ENCODE peak calls at places on chromosomes 6 and 20, in ten cellular contexts. R, S, N, D, M, W, Y, L, I and U are unnamed samples.

GRCh38 chr6:157099912-157100593 is 223.3 kb downstream of the TMEM242 start:
- DNase-seq in M (no peak), W (no peak), I (no peak), Y (no peak), R (no peak), L (no peak), S (no peak), N (no peak), D (no peak), U (no peak)

GRCh38 chr20:53319200-53319599 is 274.4 kb downstream of the ZNF217 start:
- DNase-seq in W (no peak), Y (no peak), D (no peak), N (no peak), I (no peak), R (no peak), S (no peak), L (no peak), M (no peak), U (no peak)

GRCh38 chr6:28425942-28426541 is 17.2 kb downstream of the ZSCAN23 start:
- DNase-seq in M (no peak), L (no peak), D (no peak), W (no peak), S (no peak), R (no peak), Y (no peak), I (no peak), N (no peak), U (no peak)

GRCh38 chr20:4099905-4100675 is 84.7 kb upstream of the RNF24 start:
- DNase-seq in S (no peak), D (no peak), R (no peak), L (no peak), I (no peak), N (no peak), Y (no peak), W (no peak), M (no peak), U (no peak)

GRCh38 chr20:7152071-7152470 is 384.6 kb downstream of the BMP2 start:
- DNase-seq in M (no peak), S (no peak), N (no peak), Y (no peak), D (no peak), L (no peak), R (no peak), W (no peak), I (no peak), U (no peak)

GRCh38 chr6:163738725-163739124 is 324.2 kb downstream of the QKI start:
- DNase-seq in L (no peak), R (no peak), Y (no peak), M (no peak), D (no peak), I (no peak), W (no peak), S (no peak), N (no peak), U (no peak)

GRCh38 chr20:43603124-43603523 is 12.4 kb downstream of the IFT52 start:
- DNase-seq in L (no peak), M (no peak), S (no peak), Y (no peak), D (no peak), R (no peak), W (no peak), N (no peak), I (no peak), U (no peak)

GRCh38 chr20:62735331-62735821 is 26.7 kb downstream of the NTSR1 start:
- DNase-seq in N (no peak), W (no peak), R (no peak), Y (no peak), M (no peak), L (no peak), D (no peak), S (no peak), I (no peak), U (no peak)

GRCh38 chr6:70852667-70853246 is 104.1 kb downstream of the B3GAT2 start:
- DNase-seq in M (no peak), W (no peak), N (no peak), D (no peak), L (no peak), S (no peak), Y (no peak), I (no peak), R (no peak), U (no peak)

GRCh38 chr6:139194740-139195139 is 59.9 kb downstream of the HECA start:
- DNase-seq in R (no peak), I (no peak), M (no peak), Y (no peak), L (no peak), W (no peak), N (no peak), D (no peak), S (no peak), U (no peak)

GRCh38 chr6:165963750-165964149 is 203.9 kb downstream of the TBXT start:
- DNase-seq in I (no peak), S (no peak), D (no peak), L (no peak), M (no peak), Y (no peak), W (no peak), R (no peak), N (no peak), U (no peak)

GRCh38 chr20:53064935-53065334 is 92.8 kb downstream of the TSHZ2 start:
- DNase-seq in Y (no peak), S (no peak), R (no peak), W (no peak), N (no peak), I (no peak), L (no peak), D (no peak), M (no peak), U (no peak)

GRCh38 chr6:149284904-149285303 is 32.6 kb upstream of the TAB2 start:
- DNase-seq in R (no peak), I (no peak), M (no peak), N (no peak), S (no peak), L (no peak), D (no peak), Y (no peak), W (no peak), U (no peak)

GRCh38 chr20:31605902-31606677 is 1.0 kb downstream of the ID1 start:
- DNase-seq in Y (no peak), W (peak), R (no peak), L (peak), M (peak), D (no peak), I (peak), N (no peak), S (no peak), U (peak)

GRCh38 chr6:170212956-170213636 is 77.8 kb downstream of the DLL1 start:
- DNase-seq in R (no peak), M (no peak), D (no peak), I (no peak), Y (no peak), S (no peak), N (no peak), W (no peak), L (no peak), U (no peak)

GRCh38 chr6:45681860-45682488 is 304.2 kb upstream of the SUPT3H start:
- DNase-seq in S (no peak), M (peak), D (no peak), N (no peak), L (no peak), I (no peak), W (no peak), Y (no peak), R (no peak), U (no peak)

GRCh38 chr20:63775096-63775978 is 35.8 kb downstream of the SLC2A4RG start:
- DNase-seq in I (no peak), M (no peak), W (no peak), L (peak), Y (peak), N (no peak), S (no peak), D (peak), R (no peak), U (no peak)

GRCh38 chr20:46093531-46093930 is 3.8 kb upstream of the NCOA5 start:
- DNase-seq in W (no peak), D (no peak), L (no peak), N (no peak), M (no peak), S (no peak), R (no peak), Y (no peak), I (no peak), U (no peak)

GRCh38 chr20:9203081-9203447 is 134.2 kb downstream of the PLCB4 start:
- DNase-seq in I (no peak), L (no peak), N (no peak), Y (no peak), D (no peak), R (no peak), S (no peak), M (no peak), W (no peak), U (no peak)

GRCh38 chr6:91082311-91082803 is 495.5 kb upstream of the MAP3K7 start:
- DNase-seq in D (no peak), N (no peak), S (no peak), L (no peak), W (no peak), R (no peak), I (no peak), M (no peak), Y (no peak), U (no peak)

GRCh38 chr6:104958178-104958520 is 1.2 kb downstream of the LIN28B start:
- DNase-seq in L (no peak), W (no peak), N (no peak), M (no peak), Y (no peak), R (no peak), S (no peak), D (no peak), I (no peak), U (no peak)

GRCh38 chr20:62736026-62736406 is 27.4 kb downstream of the NTSR1 start:
- DNase-seq in S (no peak), M (no peak), D (no peak), I (no peak), R (no peak), L (no peak), W (no peak), N (no peak), Y (no peak), U (no peak)

GRCh38 chr6:153568601-153569000 is 437.5 kb upstream of the RGS17 start:
- DNase-seq in W (no peak), I (no peak), N (no peak), S (no peak), D (no peak), L (no peak), Y (no peak), M (no peak), R (peak), U (no peak)

GRCh38 chr20:35660122-35660937 is 4.4 kb downstream of the CPNE1 start:
- DNase-seq in N (no peak), Y (no peak), D (no peak), I (no peak), M (no peak), R (no peak), S (no peak), W (no peak), L (no peak), U (no peak)

GRCh38 chr6:106324726-106325335 is 729 bp downstream of the ATG5 start:
- DNase-seq in Y (no peak), M (no peak), N (no peak), R (no peak), L (no peak), I (no peak), S (no peak), D (no peak), W (no peak), U (no peak)

GRCh38 chr6:134065706-134066105 is 13.3 kb upstream of the SLC2A12 start:
- DNase-seq in N (no peak), S (no peak), Y (no peak), M (no peak), L (no peak), W (peak), D (no peak), R (no peak), I (no peak), U (peak)

GRCh38 chr6:133503330-133503729 is 262.2 kb downstream of the EYA4 start:
- DNase-seq in M (no peak), L (no peak), R (no peak), S (no peak), N (no peak), D (peak), W (no peak), I (no peak), Y (no peak), U (no peak)